ENCODE peak calls at places on chromosomes 13 and 19, in four cellular contexts. O, Y, W and H are unnamed samples.
A peak's percentile ranks its signal among the peaks of the same experiment; 100 is the strongest.

GRCh38 chr19:48598996-48599626 is 7.4 kb upstream of the SPACA4 start:
- DNase-seq in O (no peak), Y (no peak), W (no peak), H (no peak)

GRCh38 chr19:3358919-3359849 is 7.2 kb upstream of the NFIC start:
- DNase-seq in O (peak; percentile 93), Y (no peak), W (peak; percentile 68), H (peak; percentile 33)

GRCh38 chr13:107367258-107367657 is 799.3 kb upstream of the ARGLU1 start:
- DNase-seq in O (no peak), Y (no peak), W (no peak), H (no peak)

GRCh38 chr13:37608750-37609339 is 10.3 kb upstream of the POSTN start:
- DNase-seq in O (no peak), Y (no peak), W (no peak), H (no peak)

GRCh38 chr19:57192064-57192395 is 730 bp downstream of the ZNF264 start:
- DNase-seq in O (no peak), Y (no peak), W (no peak), H (peak; percentile 16)

GRCh38 chr19:47408156-47408938 is 11.0 kb downstream of the MEIS3 start:
- DNase-seq in O (no peak), Y (no peak), W (no peak), H (no peak)

GRCh38 chr13:35554972-35555623 is 78.6 kb upstream of the MAB21L1 start:
- DNase-seq in O (no peak), Y (no peak), W (no peak), H (no peak)

GRCh38 chr19:45391346-45391745 is 13.5 kb downstream of the PPP1R13L start:
- DNase-seq in O (no peak), Y (no peak), W (no peak), H (peak; percentile 76)

GRCh38 chr19:50328257-50329145 is 676 bp downstream of the KCNC3 start:
- DNase-seq in O (peak; percentile 86), Y (no peak), W (no peak), H (peak; percentile 64)

GRCh38 chr13:104014803-104015645 is 948.8 kb upstream of the SLC10A2 start:
- DNase-seq in O (no peak), Y (no peak), W (no peak), H (no peak)

GRCh38 chr19:42512743-42513304 is 15.5 kb downstream of the CEACAM1 start:
- DNase-seq in O (no peak), Y (no peak), W (no peak), H (no peak)

GRCh38 chr13:113825851-113826250 is 38.0 kb downstream of the GAS6 start:
- DNase-seq in O (no peak), Y (no peak), W (no peak), H (no peak)

GRCh38 chr19:54804101-54804500 is 691 bp downstream of the KIR2DL4 start:
- DNase-seq in O (no peak), Y (no peak), W (no peak), H (no peak)

GRCh38 chr19:8358948-8359347 is 5.0 kb upstream of the ANGPTL4 start:
- DNase-seq in O (peak; percentile 10), Y (no peak), W (no peak), H (no peak)

GRCh38 chr19:3660493-3661219 is 34.1 kb upstream of the CACTIN start:
- DNase-seq in O (no peak), Y (no peak), W (no peak), H (no peak)

GRCh38 chr19:52664461-52664860 is 26.3 kb upstream of the ZNF83 start:
- DNase-seq in O (no peak), Y (no peak), W (no peak), H (peak; percentile 39)

GRCh38 chr13:32262619-32263018 is 52.5 kb downstream of the ZAR1L start:
- DNase-seq in O (no peak), Y (no peak), W (no peak), H (no peak)

GRCh38 chr13:99566125-99567083 is 65.1 kb downstream of the TM9SF2 start:
- DNase-seq in O (no peak), Y (no peak), W (no peak), H (peak; percentile 45)

GRCh38 chr19:54518844-54519243 is 16.2 kb downstream of the LAIR2 start:
- DNase-seq in O (no peak), Y (no peak), W (no peak), H (no peak)

GRCh38 chr19:6540918-6541689 is 10.3 kb downstream of the TNFSF9 start:
- DNase-seq in O (no peak), Y (no peak), W (no peak), H (no peak)

GRCh38 chr13:23610966-23611486 is 40.8 kb downstream of the TNFRSF19 start:
- DNase-seq in O (no peak), Y (no peak), W (no peak), H (no peak)

GRCh38 chr19:4580021-4580901 is 20.8 kb upstream of the SEMA6B start:
- DNase-seq in O (no peak), Y (no peak), W (no peak), H (peak; percentile 89)

GRCh38 chr19:11347546-11347945 is 1.2 kb downstream of the CCDC159 start:
- DNase-seq in O (no peak), Y (no peak), W (no peak), H (no peak)

GRCh38 chr19:39403331-39404312 is 3.0 kb upstream of the ZFP36 start:
- DNase-seq in O (peak; percentile 100), Y (no peak), W (peak; percentile 99), H (peak; percentile 92)

GRCh38 chr19:18412610-18413239 is 6.5 kb upstream of the SSBP4 start:
- DNase-seq in O (no peak), Y (no peak), W (no peak), H (peak; percentile 30)

GRCh38 chr19:32040246-32040645 is 305.2 kb upstream of the ZNF507 start:
- DNase-seq in O (no peak), Y (no peak), W (no peak), H (no peak)

GRCh38 chr19:10679743-10680142 is 21.5 kb upstream of the QTRT1 start:
- DNase-seq in O (no peak), Y (no peak), W (no peak), H (no peak)

GRCh38 chr19:44757735-44758505 is 9.4 kb downstream of the BCL3 start:
- DNase-seq in O (peak; percentile 87), Y (no peak), W (no peak), H (peak; percentile 82)

GRCh38 chr19:16824658-16825311 is 4.4 kb upstream of the SIN3B start:
- DNase-seq in O (no peak), Y (no peak), W (no peak), H (no peak)

GRCh38 chr19:55443045-55443823 is at the start of gene SHISA7:
- DNase-seq in O (no peak), Y (no peak), W (no peak), H (peak; percentile 69)

GRCh38 chr13:108276060-108276459 is 6.5 kb downstream of the TNFSF13B start:
- DNase-seq in O (no peak), Y (no peak), W (no peak), H (no peak)

GRCh38 chr13:80363890-80364503 is 23.1 kb upstream of the SPRY2 start:
- DNase-seq in O (no peak), Y (no peak), W (no peak), H (peak; percentile 67)

GRCh38 chr19:33277434-33277833 is 24.9 kb downstream of the CEBPA start:
- DNase-seq in O (peak; percentile 63), Y (no peak), W (no peak), H (no peak)
- H3K4me1 ChIP-seq in O (peaks cover 12% of the 10 kb centered on the region), Y (peaks cover 38% of the 10 kb centered on the region), W (peaks cover 9% of the 10 kb centered on the region), H (no peaks in the 10 kb centered on the region)

GRCh38 chr13:40613192-40613818 is 53.1 kb downstream of the FOXO1 start:
- DNase-seq in O (peak; percentile 82), Y (no peak), W (peak; percentile 30), H (no peak)
- TF ChIP-seq POLR2AphosphoS5 in O (no peak), Y (no peak), W (peak; percentile 55), H (no peak)

GRCh38 chr13:87675851-87676250 is 4.7 kb downstream of the SLITRK5 start:
- DNase-seq in O (no peak), Y (no peak), W (no peak), H (no peak)
- H3K4me1 ChIP-seq in O (peaks cover 44% of the 10 kb centered on the region), Y (peaks cover 48% of the 10 kb centered on the region), W (no peaks in the 10 kb centered on the region), H (peaks cover 46% of the 10 kb centered on the region)

GRCh38 chr13:20390526-20391175 is 135.0 kb downstream of the CRYL1 start:
- DNase-seq in O (no peak), Y (peak; percentile 93), W (no peak), H (no peak)

GRCh38 chr13:20393273-20394235 is 132.1 kb downstream of the CRYL1 start:
- DNase-seq in O (no peak), Y (no peak), W (no peak), H (no peak)

GRCh38 chr13:20392530-20392929 is 133.1 kb downstream of the CRYL1 start:
- DNase-seq in O (no peak), Y (peak; percentile 64), W (no peak), H (no peak)

GRCh38 chr13:20389696-20390525 is 135.7 kb downstream of the CRYL1 start:
- DNase-seq in O (no peak), Y (peak; percentile 91), W (no peak), H (no peak)

GRCh38 chr13:20391597-20392452 is 133.8 kb downstream of the CRYL1 start:
- DNase-seq in O (no peak), Y (peak; percentile 82), W (no peak), H (peak; percentile 45)
- TF ChIP-seq POLR2AphosphoS5 in O (no peak), Y (no peak), W (no peak), H (no peak)

DNA sequence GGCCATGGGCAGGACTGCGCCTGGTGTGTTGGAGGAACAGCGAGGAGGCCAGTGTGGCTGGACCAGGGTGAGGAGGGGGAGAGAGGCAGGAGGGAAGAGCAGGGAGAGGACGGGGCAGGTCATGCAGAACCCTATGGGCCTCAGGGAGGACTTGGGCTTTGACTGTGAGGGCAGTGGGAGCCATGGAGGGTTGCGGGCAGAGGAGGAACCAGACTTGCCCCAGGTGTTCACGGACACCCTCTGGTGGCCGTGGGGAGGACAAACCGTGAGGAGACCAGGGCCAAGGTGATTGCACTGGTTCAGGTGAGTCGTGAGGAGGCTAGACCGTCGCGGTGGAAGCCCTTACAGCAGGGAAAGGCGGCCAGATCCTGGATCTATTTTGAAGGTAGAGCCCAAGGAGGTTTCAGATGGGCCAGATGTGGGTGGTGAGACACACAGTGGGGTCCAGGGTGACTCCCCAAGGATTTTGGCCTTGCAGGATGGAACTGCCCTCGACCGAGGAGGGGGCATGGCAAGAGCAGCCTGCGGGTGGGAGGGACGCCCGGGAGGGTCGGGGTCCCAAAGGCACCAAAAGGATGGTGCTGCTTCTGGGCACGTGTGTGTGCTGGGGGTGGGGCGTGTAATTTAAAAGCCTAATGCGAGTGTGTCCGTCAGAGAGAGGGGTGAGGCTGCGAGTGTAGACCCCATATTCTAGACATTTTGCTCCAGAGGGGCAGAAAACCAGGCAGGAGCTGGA is 2.7 kb upstream of the REXO1 start:
- DNase-seq in O (peak; percentile 78), Y (no peak), W (no peak), H (peak; percentile 59)
- H3K4me1 ChIP-seq in O (peaks cover 73% of the 10 kb centered on the region), Y (peaks cover 63% of the 10 kb centered on the region), W (peaks cover 14% of the 10 kb centered on the region), H (peaks cover 21% of the 10 kb centered on the region)

DNA sequence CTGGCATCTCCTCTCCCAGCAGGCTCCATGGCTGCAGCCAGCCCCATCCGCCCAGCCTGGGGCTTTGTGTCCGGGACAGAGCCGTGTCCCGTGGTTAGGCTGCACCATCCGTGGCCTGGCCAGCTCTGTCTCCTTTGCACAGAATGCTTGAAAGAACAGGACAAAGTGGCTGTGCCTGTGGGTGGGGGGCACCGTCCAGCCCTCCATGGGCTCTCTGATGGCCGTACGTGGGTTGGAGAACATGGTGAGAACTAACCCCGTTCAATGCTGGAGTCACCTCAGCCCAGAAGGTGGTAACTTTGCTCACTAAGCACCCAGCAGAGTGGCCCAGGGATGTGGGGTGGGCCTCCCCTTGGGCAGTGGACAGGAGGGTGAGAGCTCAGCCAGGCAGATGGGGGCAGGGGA is 2.8 kb downstream of the RPS15 start:
- DNase-seq in O (no peak), Y (no peak), W (no peak), H (no peak)
- TF ChIP-seq POLR2AphosphoS5 in O (peak; percentile 42), Y (no peak), W (no peak), H (no peak)